ENCODE peak calls at places on chromosomes 3 and 15, in five cellular contexts. M, N, A, O and L are unnamed samples.
A peak's percentile ranks its signal among the peaks of the same experiment; 100 is the strongest.

GRCh38 chr3:123881771-123882170 is 2.4 kb downstream of the MYLK start:
- DNase-seq in N (no peak), A (no peak), M (no peak), O (no peak), L (no peak)

GRCh38 chr3:2950159-2950558 is 160.0 kb downstream of the IL5RA start:
- DNase-seq in M (no peak), O (no peak), N (no peak), A (no peak), L (no peak)

GRCh38 chr3:187072582-187072981 is 66.7 kb downstream of the RPL39L start:
- DNase-seq in O (no peak), N (no peak), A (no peak), M (no peak), L (no peak)

GRCh38 chr3:13879946-13880810 is at the start of gene WNT7A:
- DNase-seq in N (peak; percentile 41), A (peak; percentile 35), O (peak; percentile 20), M (no peak), L (no peak)

GRCh38 chr3:126958638-126959085 is 24.3 kb upstream of the PLXNA1 start:
- DNase-seq in O (no peak), N (no peak), M (no peak), A (no peak), L (no peak)

GRCh38 chr15:62941719-62942118 is 100.8 kb upstream of the TPM1 start:
- DNase-seq in M (no peak), O (no peak), N (no peak), A (no peak), L (no peak)

GRCh38 chr15:37076543-37076942 is 23.8 kb downstream of the MEIS2 start:
- DNase-seq in N (no peak), O (no peak), A (no peak), M (no peak), L (no peak)

GRCh38 chr3:148717918-148718317 is 20.2 kb downstream of the AGTR1 start:
- DNase-seq in M (no peak), N (no peak), O (no peak), A (no peak), L (no peak)

GRCh38 chr3:46187876-46188275 is 20.2 kb downstream of the CCR1 start:
- DNase-seq in O (no peak), N (peak; percentile 48), A (no peak), M (no peak), L (no peak)

GRCh38 chr3:128399221-128399915 is 67.3 kb downstream of the DNAJB8 start:
- DNase-seq in O (no peak), M (no peak), N (no peak), A (no peak), L (no peak)

GRCh38 chr15:85618956-85619491 is 175.7 kb downstream of the KLHL25 start:
- DNase-seq in A (no peak), O (peak; percentile 46), M (no peak), N (peak; percentile 32), L (no peak)

GRCh38 chr3:139538733-139539132 is 809 bp downstream of the RBP1 start:
- DNase-seq in M (no peak), O (no peak), A (no peak), N (no peak), L (no peak)

GRCh38 chr15:85742186-85742751 is 52.5 kb downstream of the KLHL25 start:
- DNase-seq in N (no peak), O (no peak), M (peak; percentile 17), A (no peak), L (no peak)

GRCh38 chr3:154969366-154969765 is 110.8 kb upstream of the MME start:
- DNase-seq in M (no peak), A (no peak), O (no peak), N (no peak), L (no peak)

GRCh38 chr15:73051402-73051810 is 857 bp upstream of the NEO1 start:
- DNase-seq in M (no peak), N (no peak), A (no peak), O (no peak), L (no peak)

GRCh38 chr15:74200394-74200793 is 2.2 kb downstream of the STRA6 start:
- DNase-seq in M (no peak), O (no peak), N (no peak), A (peak; percentile 74), L (no peak)

GRCh38 chr15:70504305-70504951 is 258.9 kb downstream of the UACA start:
- DNase-seq in N (peak; percentile 69), A (no peak), M (no peak), O (no peak), L (no peak)

GRCh38 chr3:2098398-2099027 is at the start of gene CNTN4:
- DNase-seq in A (no peak), M (no peak), N (peak; percentile 56), O (no peak), L (no peak)

GRCh38 chr3:157127268-157127667 is 32.7 kb downstream of the CCNL1 start:
- DNase-seq in M (no peak), O (no peak), A (no peak), N (no peak), L (no peak)

GRCh38 chr3:152638707-152639450 is 196.1 kb upstream of the P2RY1 start:
- DNase-seq in A (no peak), N (no peak), O (no peak), M (no peak), L (no peak)

GRCh38 chr3:52068055-52068704 is 11.8 kb upstream of the DUSP7 start:
- DNase-seq in M (no peak), N (no peak), O (no peak), A (no peak), L (no peak)

GRCh38 chr15:63448261-63448660 is 56.1 kb upstream of the USP3 start:
- DNase-seq in A (no peak), O (no peak), M (no peak), N (no peak), L (no peak)

GRCh38 chr3:39013289-39013688 is 38.5 kb downstream of the SCN11A start:
- DNase-seq in A (no peak), N (no peak), M (no peak), O (no peak), L (no peak)

GRCh38 chr15:43905755-43906154 is 79.0 kb downstream of the WDR76 start:
- DNase-seq in M (no peak), O (no peak), N (no peak), A (no peak), L (no peak)

GRCh38 chr3:155607761-155608160 is 137.1 kb downstream of the PLCH1 start:
- DNase-seq in O (no peak), N (no peak), M (no peak), A (no peak), L (no peak)

GRCh38 chr3:45981321-45982038 is 14.1 kb downstream of the FYCO1 start:
- DNase-seq in A (no peak), O (no peak), M (no peak), N (no peak), L (no peak)

GRCh38 chr3:70360985-70361384 is 48.5 kb upstream of the MDFIC2 start:
- DNase-seq in M (no peak), N (peak; percentile 12), O (no peak), A (no peak), L (no peak)

GRCh38 chr3:23395115-23395514 is 192.0 kb downstream of the UBE2E2 start:
- DNase-seq in A (no peak), N (no peak), M (no peak), O (no peak), L (no peak)

GRCh38 chr3:112489674-112490479 is 9.4 kb downstream of the BTLA start:
- DNase-seq in A (no peak), O (no peak), N (no peak), M (no peak), L (no peak)

GRCh38 chr3:52046186-52046913 is 10.0 kb downstream of the DUSP7 start:
- DNase-seq in M (no peak), O (no peak), A (peak; percentile 85), N (no peak), L (peak; percentile 95)

GRCh38 chr3:81789686-81790085 is 28.2 kb upstream of the GBE1 start:
- DNase-seq in N (no peak), A (no peak), M (no peak), O (no peak), L (no peak)

GRCh38 chr3:10555263-10555662 is 49.9 kb upstream of the ATP2B2 start:
- DNase-seq in M (no peak), N (no peak), A (no peak), O (no peak), L (no peak)

GRCh38 chr3:46628980-46629379 is 16.7 kb downstream of the FAM240A start:
- DNase-seq in A (no peak), O (no peak), N (no peak), M (no peak), L (no peak)

GRCh38 chr3:138405486-138405885 is 28.9 kb upstream of the ESYT3 start:
- DNase-seq in M (no peak), A (no peak), O (no peak), N (no peak), L (no peak)